ENCODE peak calls at places on chromosomes 13 and 19, in seven cellular contexts. One of them, this sample, is unnamed.

GRCh38 chr19:33302974-33303790 is 848 bp upstream of the CEBPA start:
- DNase-seq in ascending aorta: no peak
- DNase-seq in GM12892: no peak
- DNase-seq in progenitor cell of endocrine pancreas: peak
- DNase-seq in T-helper 17 cell: no peak
- DNase-seq in Calu3: peak
- DNase-seq in stimulated activated CD8-positive, alpha-beta memory T cell treated with anti-CD3 and anti-CD28 coated beads, Interleukin-7, amount 100 ng/mL, for 48 hours: no peak
- DNase-seq in this sample: peak

GRCh38 chr19:3397266-3398022 is 31.1 kb downstream of the NFIC start:
- DNase-seq in ascending aorta: no peak
- DNase-seq in GM12892: no peak
- DNase-seq in progenitor cell of endocrine pancreas: no peak
- DNase-seq in T-helper 17 cell: no peak
- DNase-seq in Calu3: peak
- DNase-seq in stimulated activated CD8-positive, alpha-beta memory T cell treated with anti-CD3 and anti-CD28 coated beads, Interleukin-7, amount 100 ng/mL, for 48 hours: no peak
- DNase-seq in this sample: peak

GRCh38 chr19:43316591-43317319 is 36.7 kb upstream of the CD177 start:
- DNase-seq in ascending aorta: no peak
- DNase-seq in GM12892: no peak
- DNase-seq in progenitor cell of endocrine pancreas: no peak
- DNase-seq in T-helper 17 cell: no peak
- DNase-seq in Calu3: peak
- DNase-seq in stimulated activated CD8-positive, alpha-beta memory T cell treated with anti-CD3 and anti-CD28 coated beads, Interleukin-7, amount 100 ng/mL, for 48 hours: no peak
- DNase-seq in this sample: no peak

GRCh38 chr19:40191836-40192646 is 815 bp downstream of the MAP3K10 start:
- DNase-seq in ascending aorta: no peak
- DNase-seq in GM12892: no peak
- DNase-seq in progenitor cell of endocrine pancreas: peak
- DNase-seq in T-helper 17 cell: no peak
- DNase-seq in Calu3: peak
- DNase-seq in stimulated activated CD8-positive, alpha-beta memory T cell treated with anti-CD3 and anti-CD28 coated beads, Interleukin-7, amount 100 ng/mL, for 48 hours: no peak
- DNase-seq in this sample: peak

GRCh38 chr19:46069841-46070341 is 29.1 kb upstream of the IGFL4 start:
- DNase-seq in ascending aorta: no peak
- DNase-seq in GM12892: no peak
- DNase-seq in progenitor cell of endocrine pancreas: no peak
- DNase-seq in T-helper 17 cell: no peak
- DNase-seq in Calu3: no peak
- DNase-seq in stimulated activated CD8-positive, alpha-beta memory T cell treated with anti-CD3 and anti-CD28 coated beads, Interleukin-7, amount 100 ng/mL, for 48 hours: no peak
- DNase-seq in this sample: peak

GRCh38 chr13:34294483-34295129 is 476.7 kb downstream of the RFC3 start:
- DNase-seq in ascending aorta: no peak
- DNase-seq in GM12892: no peak
- DNase-seq in progenitor cell of endocrine pancreas: no peak
- DNase-seq in T-helper 17 cell: no peak
- DNase-seq in Calu3: no peak
- DNase-seq in stimulated activated CD8-positive, alpha-beta memory T cell treated with anti-CD3 and anti-CD28 coated beads, Interleukin-7, amount 100 ng/mL, for 48 hours: no peak
- DNase-seq in this sample: peak

GRCh38 chr19:13082192-13083007 is 20.3 kb downstream of the LYL1 start:
- DNase-seq in ascending aorta: no peak
- DNase-seq in GM12892: no peak
- DNase-seq in progenitor cell of endocrine pancreas: no peak
- DNase-seq in T-helper 17 cell: no peak
- DNase-seq in Calu3: peak
- DNase-seq in stimulated activated CD8-positive, alpha-beta memory T cell treated with anti-CD3 and anti-CD28 coated beads, Interleukin-7, amount 100 ng/mL, for 48 hours: no peak
- DNase-seq in this sample: peak

GRCh38 chr13:80048802-80049201 is 292.1 kb downstream of the SPRY2 start:
- DNase-seq in ascending aorta: peak
- DNase-seq in GM12892: peak
- DNase-seq in progenitor cell of endocrine pancreas: no peak
- DNase-seq in T-helper 17 cell: no peak
- DNase-seq in Calu3: peak
- DNase-seq in stimulated activated CD8-positive, alpha-beta memory T cell treated with anti-CD3 and anti-CD28 coated beads, Interleukin-7, amount 100 ng/mL, for 48 hours: peak
- DNase-seq in this sample: peak

GRCh38 chr19:4391701-4392543 is 8.4 kb downstream of the SH3GL1 start:
- DNase-seq in ascending aorta: no peak
- DNase-seq in GM12892: no peak
- DNase-seq in progenitor cell of endocrine pancreas: no peak
- DNase-seq in T-helper 17 cell: no peak
- DNase-seq in Calu3: no peak
- DNase-seq in stimulated activated CD8-positive, alpha-beta memory T cell treated with anti-CD3 and anti-CD28 coated beads, Interleukin-7, amount 100 ng/mL, for 48 hours: no peak
- DNase-seq in this sample: peak

GRCh38 chr19:11191273-11191755 is 6.0 kb downstream of the KANK2 start:
- DNase-seq in ascending aorta: peak
- DNase-seq in GM12892: no peak
- DNase-seq in progenitor cell of endocrine pancreas: no peak
- DNase-seq in T-helper 17 cell: no peak
- DNase-seq in Calu3: no peak
- DNase-seq in stimulated activated CD8-positive, alpha-beta memory T cell treated with anti-CD3 and anti-CD28 coated beads, Interleukin-7, amount 100 ng/mL, for 48 hours: no peak
- DNase-seq in this sample: peak